ENCODE peak calls at places on chromosomes 13 and 19, in four cellular contexts. A is Calu3, U is cardiac muscle cell, X is osteocyte. J is an unnamed sample.

GRCh38 chr19:7928741-7929701 is 3.1 kb upstream of the CTXN1 start:
- DNase-seq in X (no peak), A (peak; percentile 51), U (peak; percentile 92), J (peak; percentile 42)

GRCh38 chr19:14477417-14478112 is 2.4 kb upstream of the PTGER1 start:
- DNase-seq in A (no peak), U (peak; percentile 87), X (no peak), J (no peak)

GRCh38 chr13:102721800-102722231 is 27.0 kb upstream of the METTL21C start:
- DNase-seq in U (peak; percentile 56), A (no peak), X (no peak), J (no peak)

GRCh38 chr19:40776364-40776763 is 1.0 kb downstream of the MIA start:
- DNase-seq in X (no peak), U (no peak), A (no peak), J (no peak)

GRCh38 chr19:45564131-45564780 is 20.3 kb downstream of the OPA3 start:
- DNase-seq in X (no peak), U (no peak), A (no peak), J (no peak)

GRCh38 chr13:79503473-79504017 is 22.6 kb downstream of the NDFIP2 start:
- DNase-seq in A (no peak), U (no peak), X (no peak), J (no peak)

GRCh38 chr13:50378513-50378970 is 363.3 kb downstream of the KCNRG start:
- DNase-seq in U (no peak), A (no peak), X (no peak), J (no peak)

GRCh38 chr13:41742917-41743552 is 217.9 kb downstream of the VWA8 start:
- DNase-seq in U (no peak), X (no peak), A (no peak), J (no peak)

GRCh38 chr19:1567116-1567847 is 843 bp downstream of the MEX3D start:
- DNase-seq in U (peak; percentile 57), X (no peak), A (peak; percentile 47), J (peak; percentile 41)

GRCh38 chr19:19528721-19529490 is at the start of gene YJEFN3:
- DNase-seq in X (no peak), A (no peak), U (peak; percentile 58), J (no peak)

GRCh38 chr19:32220951-32221350 is 124.5 kb upstream of the ZNF507 start:
- DNase-seq in X (no peak), A (no peak), U (no peak), J (no peak)

GRCh38 chr19:44990459-44990858 is 10.8 kb upstream of the RELB start:
- DNase-seq in X (no peak), A (no peak), U (no peak), J (no peak)

GRCh38 chr19:1042689-1043511 is 3.0 kb downstream of the ABCA7 start:
- DNase-seq in A (no peak), U (no peak), X (no peak), J (no peak)

GRCh38 chr13:71609271-71609670 is 257.7 kb downstream of the DACH1 start:
- DNase-seq in A (no peak), U (no peak), X (no peak), J (no peak)

GRCh38 chr19:1264801-1265610 is 4.1 kb upstream of the CIRBP start:
- DNase-seq in X (no peak), A (peak; percentile 81), U (peak; percentile 90), J (no peak)

GRCh38 chr19:37966211-37967072 is 59.4 kb downstream of the SIPA1L3 start:
- DNase-seq in A (no peak), X (no peak), U (no peak), J (no peak)

GRCh38 chr13:29595380-29596063 is at the start of gene SLC7A1:
- DNase-seq in U (peak; percentile 84), A (peak; percentile 84), X (peak; percentile 93), J (peak; percentile 67)

GRCh38 chr13:23828086-23828485 is 61.1 kb downstream of the MIPEP start:
- DNase-seq in X (no peak), A (no peak), U (no peak), J (no peak)

GRCh38 chr19:993831-994393 is 6.3 kb upstream of the GRIN3B start:
- DNase-seq in A (no peak), U (no peak), X (no peak), J (no peak)

GRCh38 chr13:73293902-73294523 is 235.2 kb downstream of the KLF5 start:
- DNase-seq in A (no peak), U (no peak), X (no peak), J (no peak)

GRCh38 chr13:26961890-26962615 is 201.5 kb upstream of the GPR12 start:
- DNase-seq in X (no peak), U (no peak), A (peak; percentile 49), J (no peak)

GRCh38 chr13:36275190-36276002 is 22.2 kb downstream of the CCDC169 start:
- DNase-seq in X (no peak), U (peak; percentile 88), A (peak; percentile 32), J (peak; percentile 23)

GRCh38 chr13:94346261-94347019 is 133.0 kb downstream of the DCT start:
- DNase-seq in A (no peak), U (no peak), X (no peak), J (no peak)

GRCh38 chr19:39270091-39270871 is 2.1 kb downstream of the IFNL2 start:
- DNase-seq in U (peak; percentile 6), X (no peak), A (no peak), J (no peak)

GRCh38 chr13:76638882-76639281 is 247.3 kb downstream of the KCTD12 start:
- DNase-seq in U (no peak), A (no peak), X (no peak), J (no peak)

GRCh38 chr19:29565171-29565570 is 39.4 kb downstream of the VSTM2B start:
- DNase-seq in U (no peak), X (no peak), A (no peak), J (no peak)

GRCh38 chr13:80029170-80029569 is 311.8 kb downstream of the SPRY2 start:
- DNase-seq in X (no peak), A (no peak), U (no peak), J (no peak)

GRCh38 chr13:34722931-34723330 is 219.1 kb upstream of the NBEA start:
- DNase-seq in U (no peak), A (no peak), X (no peak), J (no peak)

GRCh38 chr13:23428183-23428528 is 5.3 kb downstream of the SACS start:
- DNase-seq in A (no peak), X (no peak), U (peak; percentile 59), J (no peak)

GRCh38 chr13:67229438-67230242 is 496 bp downstream of the PCDH9 start:
- DNase-seq in X (no peak), U (peak; percentile 6), A (no peak), J (no peak)

GRCh38 chr19:38596057-38596981 is 21.4 kb downstream of the MAP4K1 start:
- DNase-seq in A (peak; percentile 76), X (no peak), U (peak; percentile 16), J (peak; percentile 65)

GRCh38 chr13:64855506-64855905 is 2374.6 kb downstream of the PCDH9 start:
- DNase-seq in U (peak; percentile 65), A (no peak), X (no peak), J (no peak)

GRCh38 chr13:48302920-48303330 is 626 bp upstream of the RB1 start:
- DNase-seq in X (no peak), A (no peak), U (no peak), J (no peak)

GRCh38 chr19:17806945-17807344 is 12.0 kb downstream of the B3GNT3 start:
- DNase-seq in X (no peak), A (no peak), U (no peak), J (no peak)

GRCh38 chr13:114145256-114145655 is 12.8 kb upstream of the RASA3 start:
- DNase-seq in U (no peak), A (no peak), X (no peak), J (no peak)

GRCh38 chr13:30880756-30881155 is 25.3 kb upstream of the MEDAG start:
- DNase-seq in X (peak; percentile 32), U (peak; percentile 84), A (no peak), J (no peak)

GRCh38 chr13:28027607-28028364 is 39.3 kb upstream of the URAD start:
- DNase-seq in U (no peak), X (no peak), A (no peak), J (no peak)
- TF ChIP-seq CTCF in U (no peak), X (no peak), A (no peak), J (no peak)

GRCh38 chr19:5032101-5032967 is 63.4 kb downstream of the KDM4B start:
- DNase-seq in X (no peak), U (no peak), A (no peak), J (no peak)
- TF ChIP-seq CTCF in X (no peak), U (no peak), A (no peak), J (peak; percentile 18)

GRCh38 chr19:10812902-10813404 is 23.1 kb downstream of the TMED1 start:
- DNase-seq in U (peak; percentile 95), A (no peak), X (no peak), J (no peak)
- TF ChIP-seq CTCF in U (no peak), A (no peak), X (no peak), J (no peak)

GRCh38 chr19:35140898-35141626 is 2.0 kb upstream of the FXYD7 start:
- DNase-seq in X (peak; percentile 94), U (peak; percentile 93), A (peak; percentile 97), J (peak; percentile 94)
- TF ChIP-seq CTCF in X (peak; percentile 38), U (peak; percentile 45), A (peak; percentile 31), J (peak; percentile 49)

GRCh38 chr13:96880419-96880818 is 113.9 kb downstream of the OXGR1 start:
- DNase-seq in X (no peak), U (no peak), A (no peak), J (no peak)
- TF ChIP-seq CTCF in X (no peak), U (no peak), A (no peak), J (no peak)

GRCh38 chr19:49085020-49085867 is at the start of gene SNRNP70:
- DNase-seq in A (peak; percentile 100), X (peak; percentile 100), U (peak; percentile 100), J (peak; percentile 98)
- TF ChIP-seq CTCF in A (no peak), X (no peak), U (no peak), J (no peak)

GRCh38 chr13:19818223-19818842 is 35.6 kb upstream of the PSPC1 start:
- DNase-seq in X (no peak), U (peak; percentile 47), A (peak; percentile 11), J (peak; percentile 59)
- TF ChIP-seq CTCF in X (peak; percentile 50), U (peak; percentile 66), A (peak; percentile 47), J (peak; percentile 74)

GRCh38 chr13:46131705-46132104 is 26.9 kb upstream of the CPB2 start:
- DNase-seq in U (no peak), A (no peak), X (no peak), J (no peak)

GRCh38 chr13:46126552-46127171 is 21.8 kb upstream of the CPB2 start:
- DNase-seq in A (peak; percentile 61), X (peak; percentile 87), U (peak; percentile 85), J (peak; percentile 81)

GRCh38 chr13:46129955-46130354 is 25.1 kb upstream of the CPB2 start:
- DNase-seq in A (no peak), X (no peak), U (no peak), J (no peak)

GRCh38 chr13:46127336-46128023 is 22.6 kb upstream of the CPB2 start:
- DNase-seq in A (no peak), U (no peak), X (no peak), J (no peak)

GRCh38 chr13:46129124-46129523 is 24.3 kb upstream of the CPB2 start:
- DNase-seq in X (no peak), A (no peak), U (no peak), J (no peak)
- TF ChIP-seq CTCF in X (no peak), A (no peak), U (no peak), J (no peak)

GRCh38 chr19:42219812-42220750 is at the start of gene ZNF526:
- DNase-seq in A (peak; percentile 98), X (peak; percentile 99), U (peak; percentile 98), J (peak; percentile 96)
- TF ChIP-seq CTCF in A (no peak), X (no peak), U (no peak), J (no peak)